ENCODE peak calls at places on chromosomes 11 and 22, in ten cellular contexts. Q is H54, W is fibroblast of lung, N is amygdala, Y is fibroblast of the conjunctiva, M is GM04504, H is stomach, D is RPMI7951, S is fibroblast of gingiva, E is transverse colon. Z is an unnamed sample.

GRCh38 chr11:124074554-124074953 is 33.4 kb upstream of the OR10G7 start:
- DNase-seq in Q (no peak), W (no peak), N (no peak), Y (no peak), M (no peak), H (no peak), D (no peak), S (no peak), E (no peak), Z (no peak)

GRCh38 chr11:34348919-34349318 is 8.9 kb downstream of the ABTB2 start:
- DNase-seq in Q (no peak), W (peak), N (no peak), Y (no peak), M (no peak), H (no peak), D (no peak), S (no peak), E (no peak), Z (no peak)

GRCh38 chr11:83006877-83007330 is 64.8 kb downstream of the RAB30 start:
- DNase-seq in Q (no peak), W (no peak), N (no peak), Y (no peak), M (no peak), H (no peak), D (peak), S (no peak), E (no peak), Z (no peak)

GRCh38 chr11:63910605-63911195 is 6.3 kb downstream of the RCOR2 start:
- DNase-seq in Q (no peak), W (no peak), N (no peak), Y (no peak), M (no peak), H (no peak), D (no peak), S (no peak), E (no peak), Z (no peak)

GRCh38 chr22:30572210-30572609 is 2.3 kb downstream of the GAL3ST1 start:
- DNase-seq in Q (no peak), W (peak), N (no peak), Y (no peak), M (no peak), H (no peak), D (no peak), S (no peak), E (no peak), Z (no peak)

GRCh38 chr11:9265211-9266131 is at the start of gene DENND5A:
- DNase-seq in Q (peak), W (peak), N (peak), Y (peak), M (peak), H (peak), D (peak), S (peak), E (peak), Z (peak)

GRCh38 chr11:121067026-121067425 is 34.0 kb upstream of the TECTA start:
- DNase-seq in Q (no peak), W (no peak), N (no peak), Y (no peak), M (no peak), H (no peak), D (no peak), S (peak), E (no peak), Z (no peak)

GRCh38 chr11:83816572-83817187 is 530.5 kb upstream of the CCDC90B start:
- DNase-seq in Q (no peak), W (peak), N (no peak), Y (peak), M (no peak), H (no peak), D (peak), S (no peak), E (no peak), Z (no peak)

GRCh38 chr22:40407021-40407761 is 36.8 kb downstream of the SGSM3 start:
- DNase-seq in Q (no peak), W (no peak), N (no peak), Y (no peak), M (no peak), H (no peak), D (no peak), S (no peak), E (no peak), Z (no peak)

GRCh38 chr11:22879615-22880014 is 19.3 kb upstream of the CCDC179 start:
- DNase-seq in Q (no peak), W (peak), N (no peak), Y (no peak), M (no peak), H (no peak), D (no peak), S (peak), E (no peak), Z (no peak)

GRCh38 chr11:34599406-34599901 is 21.4 kb upstream of the EHF start:
- DNase-seq in Q (peak), W (peak), N (no peak), Y (no peak), M (peak), H (no peak), D (peak), S (peak), E (no peak), Z (no peak)

GRCh38 chr11:130504317-130504716 is 55.9 kb downstream of the ADAMTS15 start:
- DNase-seq in Q (no peak), W (no peak), N (no peak), Y (no peak), M (no peak), H (no peak), D (no peak), S (no peak), E (no peak), Z (no peak)

GRCh38 chr11:63574856-63575602 is 11.8 kb upstream of the PLAAT2 start:
- DNase-seq in Q (no peak), W (peak), N (no peak), Y (no peak), M (no peak), H (no peak), D (no peak), S (peak), E (no peak), Z (peak)

GRCh38 chr11:34351687-34352469 is 5.9 kb downstream of the ABTB2 start:
- DNase-seq in Q (no peak), W (no peak), N (no peak), Y (no peak), M (no peak), H (no peak), D (no peak), S (no peak), E (no peak), Z (no peak)

GRCh38 chr22:34129691-34130486 is 209.6 kb upstream of the LARGE1 start:
- DNase-seq in Q (no peak), W (no peak), N (no peak), Y (no peak), M (no peak), H (no peak), D (no peak), S (no peak), E (peak), Z (no peak)

GRCh38 chr22:44536411-44536810 is 38.4 kb upstream of the RTL6 start:
- DNase-seq in Q (no peak), W (no peak), N (no peak), Y (no peak), M (no peak), H (no peak), D (no peak), S (no peak), E (no peak), Z (no peak)

GRCh38 chr11:118533769-118534729 is 3.1 kb downstream of the TMEM25 start:
- DNase-seq in Q (no peak), W (no peak), N (peak), Y (no peak), M (no peak), H (no peak), D (peak), S (no peak), E (peak), Z (peak)

GRCh38 chr11:11535611-11536010 is 86.2 kb downstream of the GALNT18 start:
- DNase-seq in Q (no peak), W (no peak), N (no peak), Y (no peak), M (no peak), H (no peak), D (no peak), S (no peak), E (no peak), Z (no peak)

GRCh38 chr11:45921561-45922424 is 663 bp upstream of the LARGE2 start:
- DNase-seq in Q (no peak), W (no peak), N (no peak), Y (no peak), M (no peak), H (peak), D (no peak), S (no peak), E (peak), Z (peak)

Z was measured in left colon.